ENCODE peak calls at places on chromosomes 1 and 21, in seven cellular contexts. One of them, this sample, is unnamed. For H3K4me1, the result is how much of the 10 kb centered on the place peaks cover.

GRCh38 chr1:52585474-52585873 is 16.7 kb upstream of the GPX7 start:
- DNase-seq in uterus: no peak
- DNase-seq in thyroid gland: no peak
- DNase-seq in heart left ventricle: no peak
- DNase-seq in Peyer's patch: no peak
- DNase-seq in A549: no peak
- DNase-seq in stomach: no peak
- DNase-seq in this sample: no peak

GRCh38 chr1:221939598-221939997 is 197.7 kb upstream of the DUSP10 start:
- DNase-seq in uterus: no peak
- DNase-seq in thyroid gland: no peak
- DNase-seq in heart left ventricle: no peak
- DNase-seq in Peyer's patch: peak
- DNase-seq in A549: no peak
- DNase-seq in stomach: no peak
- DNase-seq in this sample: no peak

GRCh38 chr1:233393926-233394680 is 66.6 kb downstream of the MAP3K21 start:
- DNase-seq in uterus: no peak
- DNase-seq in thyroid gland: no peak
- DNase-seq in heart left ventricle: no peak
- DNase-seq in Peyer's patch: no peak
- DNase-seq in A549: no peak
- DNase-seq in stomach: no peak
- DNase-seq in this sample: no peak

GRCh38 chr21:22961248-22961647 is 1963.0 kb downstream of the NCAM2 start:
- DNase-seq in uterus: no peak
- DNase-seq in thyroid gland: no peak
- DNase-seq in heart left ventricle: no peak
- DNase-seq in Peyer's patch: no peak
- DNase-seq in A549: no peak
- DNase-seq in stomach: no peak
- DNase-seq in this sample: no peak

GRCh38 chr1:7954683-7955082 is 6.8 kb upstream of the PARK7 start:
- DNase-seq in uterus: no peak
- DNase-seq in thyroid gland: no peak
- DNase-seq in heart left ventricle: no peak
- DNase-seq in Peyer's patch: no peak
- DNase-seq in A549: no peak
- DNase-seq in stomach: no peak
- DNase-seq in this sample: no peak

GRCh38 chr1:31658721-31659120 is 14.0 kb upstream of the PEF1 start:
- DNase-seq in uterus: no peak
- DNase-seq in thyroid gland: no peak
- DNase-seq in heart left ventricle: no peak
- DNase-seq in Peyer's patch: no peak
- DNase-seq in A549: no peak
- DNase-seq in stomach: no peak
- DNase-seq in this sample: no peak

GRCh38 chr1:107009286-107009685 is 47.2 kb upstream of the PRMT6 start:
- DNase-seq in uterus: no peak
- DNase-seq in thyroid gland: no peak
- DNase-seq in heart left ventricle: no peak
- DNase-seq in Peyer's patch: no peak
- DNase-seq in A549: no peak
- DNase-seq in stomach: no peak
- DNase-seq in this sample: no peak

GRCh38 chr1:245207801-245208200 is 53.0 kb downstream of the KIF26B start:
- DNase-seq in uterus: no peak
- DNase-seq in thyroid gland: no peak
- DNase-seq in heart left ventricle: no peak
- DNase-seq in Peyer's patch: no peak
- DNase-seq in A549: no peak
- DNase-seq in stomach: no peak
- DNase-seq in this sample: no peak

GRCh38 chr1:195878478-195878877 is 729.8 kb downstream of the KCNT2 start:
- DNase-seq in uterus: no peak
- DNase-seq in thyroid gland: no peak
- DNase-seq in heart left ventricle: no peak
- DNase-seq in Peyer's patch: no peak
- DNase-seq in A549: no peak
- DNase-seq in stomach: no peak
- DNase-seq in this sample: no peak

GRCh38 chr1:32447469-32448185 is 17.2 kb upstream of the ZBTB8B start:
- DNase-seq in uterus: peak
- DNase-seq in thyroid gland: no peak
- DNase-seq in heart left ventricle: no peak
- DNase-seq in Peyer's patch: no peak
- DNase-seq in A549: no peak
- DNase-seq in stomach: no peak
- DNase-seq in this sample: peak

GRCh38 chr1:177164380-177165068 is at the start of gene ASTN1:
- DNase-seq in uterus: no peak
- DNase-seq in thyroid gland: no peak
- DNase-seq in heart left ventricle: peak
- DNase-seq in Peyer's patch: no peak
- DNase-seq in A549: no peak
- DNase-seq in stomach: no peak
- DNase-seq in this sample: peak

GRCh38 chr1:3772715-3773571 is at the start of gene SMIM1:
- DNase-seq in uterus: no peak
- DNase-seq in thyroid gland: peak
- DNase-seq in heart left ventricle: no peak
- DNase-seq in Peyer's patch: peak
- DNase-seq in A549: no peak
- DNase-seq in stomach: no peak
- DNase-seq in this sample: no peak

GRCh38 chr21:26964379-26964778 is 2.5 kb downstream of the ADAMTS5 start:
- DNase-seq in uterus: peak
- DNase-seq in thyroid gland: peak
- DNase-seq in heart left ventricle: peak
- DNase-seq in Peyer's patch: peak
- DNase-seq in A549: no peak
- DNase-seq in stomach: peak
- DNase-seq in this sample: peak
- H3K4me3 ChIP-seq in uterus: peak
- H3K4me3 ChIP-seq in thyroid gland: no peak
- H3K4me3 ChIP-seq in heart left ventricle: peak
- H3K4me3 ChIP-seq in Peyer's patch: peak
- H3K4me3 ChIP-seq in A549: no peak
- H3K4me3 ChIP-seq in stomach: peak
- H3K4me3 ChIP-seq in this sample: peak

DNA sequence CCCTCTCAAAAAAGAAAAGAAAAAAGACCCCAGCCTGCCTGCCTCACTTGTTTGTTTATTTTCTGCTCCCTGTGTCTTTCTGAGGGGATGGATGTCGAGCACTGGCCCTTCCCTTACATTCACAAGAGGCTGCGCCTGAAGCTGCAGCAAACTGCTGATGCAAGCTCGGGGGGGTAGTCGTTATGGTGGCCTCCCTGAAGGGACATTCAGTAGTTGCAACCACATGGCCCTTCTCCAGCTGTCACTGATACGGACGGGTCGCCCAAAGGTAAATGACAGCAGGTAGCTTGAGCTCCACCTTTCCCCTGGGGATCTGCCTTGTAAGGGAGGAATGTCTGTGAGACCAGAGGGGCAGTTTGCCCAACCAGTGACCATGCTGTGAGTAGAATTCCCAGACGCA is 17.7 kb downstream of the PLEKHM2 start:
- DNase-seq in uterus: no peak
- DNase-seq in thyroid gland: no peak
- DNase-seq in heart left ventricle: no peak
- DNase-seq in Peyer's patch: no peak
- DNase-seq in A549: no peak
- DNase-seq in stomach: no peak
- DNase-seq in this sample: no peak
- H3K4me1 ChIP-seq in uterus: under half
- H3K4me1 ChIP-seq in thyroid gland: under half
- H3K4me1 ChIP-seq in heart left ventricle: under half
- H3K4me1 ChIP-seq in Peyer's patch: under half
- H3K4me1 ChIP-seq in A549: under half
- H3K4me1 ChIP-seq in stomach: under half
- H3K4me1 ChIP-seq in this sample: under half

GRCh38 chr1:223030871-223031270 is 112.2 kb downstream of the TLR5 start:
- DNase-seq in uterus: no peak
- DNase-seq in thyroid gland: no peak
- DNase-seq in heart left ventricle: no peak
- DNase-seq in Peyer's patch: no peak
- DNase-seq in A549: no peak
- DNase-seq in stomach: no peak
- DNase-seq in this sample: no peak
- TF ChIP-seq POLR2A in uterus: no peak
- TF ChIP-seq POLR2A in thyroid gland: no peak
- TF ChIP-seq POLR2A in heart left ventricle: no peak
- TF ChIP-seq POLR2A in Peyer's patch: no peak
- TF ChIP-seq POLR2A in A549: no peak
- TF ChIP-seq POLR2A in stomach: no peak
- TF ChIP-seq POLR2A in this sample: no peak

GRCh38 chr1:109280768-109281356 is 2.1 kb downstream of the PSRC1 start:
- DNase-seq in uterus: no peak
- DNase-seq in thyroid gland: no peak
- DNase-seq in heart left ventricle: no peak
- DNase-seq in Peyer's patch: no peak
- DNase-seq in A549: no peak
- DNase-seq in stomach: no peak
- DNase-seq in this sample: no peak

GRCh38 chr1:109282952-109283747 is at the start of gene PSRC1:
- DNase-seq in uterus: peak
- DNase-seq in thyroid gland: peak
- DNase-seq in heart left ventricle: peak
- DNase-seq in Peyer's patch: peak
- DNase-seq in A549: peak
- DNase-seq in stomach: peak
- DNase-seq in this sample: peak

GRCh38 chr1:109282497-109282951 is 421 bp downstream of the PSRC1 start:
- DNase-seq in uterus: no peak
- DNase-seq in thyroid gland: no peak
- DNase-seq in heart left ventricle: no peak
- DNase-seq in Peyer's patch: no peak
- DNase-seq in A549: no peak
- DNase-seq in stomach: no peak
- DNase-seq in this sample: no peak

GRCh38 chr1:109283748-109284600 is 1.0 kb upstream of the PSRC1 start:
- DNase-seq in uterus: no peak
- DNase-seq in thyroid gland: no peak
- DNase-seq in heart left ventricle: no peak
- DNase-seq in Peyer's patch: no peak
- DNase-seq in A549: no peak
- DNase-seq in stomach: no peak
- DNase-seq in this sample: no peak

DNA sequence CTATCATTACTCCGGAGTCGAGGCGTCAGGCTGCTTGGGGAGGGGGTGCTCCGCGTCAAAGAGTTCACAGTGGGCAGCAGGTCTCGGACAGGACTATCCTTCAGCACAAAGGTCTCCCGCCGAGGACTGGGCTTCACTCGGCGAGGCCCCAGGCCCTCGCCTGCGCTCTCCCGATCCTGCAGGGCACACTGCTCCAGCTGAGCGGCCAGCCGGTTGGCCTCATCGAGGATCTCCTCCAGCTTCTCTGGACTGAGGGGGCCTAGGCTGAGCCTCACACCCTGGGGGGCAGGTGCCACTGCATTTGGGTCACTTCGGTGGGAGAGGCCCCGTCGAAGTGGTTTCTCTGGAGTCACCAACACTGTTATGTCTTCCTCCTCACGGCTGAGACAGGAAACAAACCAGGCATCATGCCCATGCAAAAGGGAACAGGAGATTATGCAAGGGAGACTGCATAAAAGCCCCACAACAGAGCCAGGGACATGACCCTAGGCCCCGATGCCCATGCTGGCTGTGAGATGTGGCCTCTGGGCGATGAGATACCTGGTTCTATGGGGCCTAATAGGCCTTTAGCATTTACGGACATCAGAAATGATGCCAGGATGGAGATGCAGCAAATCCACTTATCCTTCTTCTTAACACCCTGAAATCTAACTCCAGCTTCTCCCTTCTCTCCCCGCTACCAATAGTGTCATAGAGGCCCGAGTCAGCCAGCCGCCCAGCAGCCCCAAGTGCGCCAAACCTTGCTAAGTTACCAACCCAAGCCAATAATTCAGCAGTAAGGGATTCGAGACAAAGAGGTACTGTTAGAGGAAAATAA is 1.1 kb downstream of the PSRC1 start:
- DNase-seq in uterus: no peak
- DNase-seq in thyroid gland: no peak
- DNase-seq in heart left ventricle: no peak
- DNase-seq in Peyer's patch: no peak
- DNase-seq in A549: no peak
- DNase-seq in stomach: no peak
- DNase-seq in this sample: no peak
- H3K4me3 ChIP-seq in uterus: no peak
- H3K4me3 ChIP-seq in thyroid gland: no peak
- H3K4me3 ChIP-seq in heart left ventricle: peak
- H3K4me3 ChIP-seq in Peyer's patch: peak
- H3K4me3 ChIP-seq in A549: peak
- H3K4me3 ChIP-seq in stomach: peak
- H3K4me3 ChIP-seq in this sample: no peak

GRCh38 chr1:158017800-158018595 is 24.6 kb downstream of the KIRREL1 start:
- DNase-seq in uterus: no peak
- DNase-seq in thyroid gland: no peak
- DNase-seq in heart left ventricle: no peak
- DNase-seq in Peyer's patch: no peak
- DNase-seq in A549: no peak
- DNase-seq in stomach: no peak
- DNase-seq in this sample: no peak
- H3K4me1 ChIP-seq in uterus: under half
- H3K4me1 ChIP-seq in thyroid gland: under half
- H3K4me1 ChIP-seq in heart left ventricle: under half
- H3K4me1 ChIP-seq in Peyer's patch: under half
- H3K4me1 ChIP-seq in A549: half or more
- H3K4me1 ChIP-seq in stomach: under half
- H3K4me1 ChIP-seq in this sample: under half

GRCh38 chr1:198620951-198621824 is 17.7 kb upstream of the PTPRC start:
- DNase-seq in uterus: no peak
- DNase-seq in thyroid gland: no peak
- DNase-seq in heart left ventricle: peak
- DNase-seq in Peyer's patch: peak
- DNase-seq in A549: no peak
- DNase-seq in stomach: no peak
- DNase-seq in this sample: no peak
- TF ChIP-seq POLR2A in uterus: no peak
- TF ChIP-seq POLR2A in thyroid gland: no peak
- TF ChIP-seq POLR2A in heart left ventricle: no peak
- TF ChIP-seq POLR2A in Peyer's patch: no peak
- TF ChIP-seq POLR2A in A549: no peak
- TF ChIP-seq POLR2A in stomach: no peak
- TF ChIP-seq POLR2A in this sample: no peak